ENCODE peak calls at places on chromosomes 7 and 10, in nine cellular contexts. U is PC-3; M is stimulated activated CD8-positive, alpha-beta memory T cell treated with anti-CD3 and anti-CD28 coated beads, Interleukin-4, amount 100 ng/mL, for 1 hour; K is AML-193; V is kidney; J is germinal center; I is NCI-H2081; D is CD4-positive, alpha-beta T cell; C is T-cell. W is an unnamed sample.

GRCh38 chr7:2159176-2159520 is 73.6 kb downstream of the MAD1L1 start:
- DNase-seq in U (no peak), M (no peak), K (no peak), V (peak; percentile 58), J (no peak), I (no peak), D (no peak), C (no peak), W (peak; percentile 58)

GRCh38 chr10:70634011-70634410 is 31.5 kb upstream of the PRF1 start:
- DNase-seq in U (no peak), M (no peak), K (no peak), V (no peak), J (no peak), I (no peak), D (no peak), C (no peak), W (no peak)

GRCh38 chr7:65269150-65269856 is 104.4 kb upstream of the ZNF92 start:
- DNase-seq in U (no peak), M (no peak), K (no peak), V (peak; percentile 72), J (peak; percentile 79), I (peak; percentile 97), D (no peak), C (no peak), W (no peak)

GRCh38 chr10:70920519-70920918 is 32.2 kb upstream of the PCBD1 start:
- DNase-seq in U (peak; percentile 68), M (no peak), K (no peak), V (peak; percentile 93), J (no peak), I (no peak), D (no peak), C (no peak), W (peak; percentile 22)

GRCh38 chr7:101803203-101804086 is 14.0 kb upstream of the CUX1 start:
- DNase-seq in U (no peak), M (no peak), K (no peak), V (no peak), J (no peak), I (no peak), D (no peak), C (no peak), W (no peak)

GRCh38 chr7:74019149-74019548 is 8.8 kb upstream of the ELN start:
- DNase-seq in U (no peak), M (no peak), K (no peak), V (no peak), J (no peak), I (no peak), D (no peak), C (no peak), W (no peak)

GRCh38 chr10:44334621-44335184 is 50.2 kb downstream of the CXCL12 start:
- DNase-seq in U (peak; percentile 13), M (no peak), K (no peak), V (no peak), J (no peak), I (no peak), D (no peak), C (no peak), W (no peak)

GRCh38 chr10:109895848-109896247 is 27.5 kb downstream of the XPNPEP1 start:
- DNase-seq in U (no peak), M (no peak), K (no peak), V (no peak), J (no peak), I (no peak), D (no peak), C (no peak), W (no peak)

GRCh38 chr10:70820976-70821750 is 5.4 kb downstream of the SGPL1 start:
- DNase-seq in U (peak; percentile 75), M (no peak), K (no peak), V (no peak), J (no peak), I (no peak), D (no peak), C (no peak), W (no peak)

GRCh38 chr7:29749701-29750321 is 56.5 kb upstream of the WIPF3 start:
- DNase-seq in U (no peak), M (no peak), K (no peak), V (no peak), J (no peak), I (no peak), D (no peak), C (no peak), W (no peak)

GRCh38 chr10:75210193-75211006 is at the start of gene VDAC2:
- DNase-seq in U (peak; percentile 99), M (peak; percentile 87), K (peak; percentile 83), V (peak; percentile 97), J (peak; percentile 95), I (peak; percentile 72), D (peak; percentile 91), C (peak; percentile 99), W (peak; percentile 98)

GRCh38 chr10:77710081-77710551 is 72.5 kb upstream of the KCNMA1 start:
- DNase-seq in U (no peak), M (no peak), K (no peak), V (no peak), J (no peak), I (no peak), D (no peak), C (no peak), W (no peak)

GRCh38 chr10:68284007-68284406 is 47.9 kb upstream of the HNRNPH3 start:
- DNase-seq in U (no peak), M (no peak), K (no peak), V (no peak), J (no peak), I (no peak), D (no peak), C (no peak), W (no peak)

GRCh38 chr7:31076051-31076450 is 23.9 kb downstream of the ADCYAP1R1 start:
- DNase-seq in U (no peak), M (no peak), K (no peak), V (peak; percentile 54), J (no peak), I (no peak), D (no peak), C (no peak), W (peak; percentile 49)

W was measured in spleen.